ENCODE peak calls at places on chromosomes 16 and 17, in seven cellular contexts. L is tibial artery, Q is tibial nerve, Y is esophagus muscularis mucosa, X is astrocyte, U is HFFc6, G is mucosa of descending colon. C is an unnamed sample.

GRCh38 chr16:80466024-80466986 is 74.5 kb upstream of the DYNLRB2 start:
- DNase-seq in Y (no peak), L (peak), U (peak), G (peak), X (peak), Q (peak), C (peak)

GRCh38 chr17:80047176-80047575 is 10.7 kb downstream of the CCDC40 start:
- DNase-seq in Q (no peak), G (peak), Y (no peak), X (no peak), U (no peak), L (no peak), C (no peak)

GRCh38 chr17:41758601-41759000 is 24.2 kb upstream of the HAP1 start:
- DNase-seq in X (no peak), L (no peak), G (no peak), Q (no peak), U (no peak), Y (no peak), C (no peak)

GRCh38 chr17:42472709-42473521 is 14.2 kb downstream of the ATP6V0A1 start:
- DNase-seq in X (peak), G (no peak), Y (no peak), L (no peak), U (peak), Q (no peak), C (no peak)

GRCh38 chr17:5361426-5361825 is 58.0 kb downstream of the NUP88 start:
- DNase-seq in Q (no peak), Y (no peak), U (no peak), G (no peak), X (no peak), L (no peak), C (no peak)

GRCh38 chr17:4304417-4305027 is 40.7 kb upstream of the ANKFY1 start:
- DNase-seq in G (no peak), Y (no peak), L (peak), X (no peak), U (peak), Q (peak), C (no peak)

GRCh38 chr16:1530349-1530882 is 3.0 kb upstream of the TMEM204 start:
- DNase-seq in Y (no peak), U (no peak), Q (no peak), G (no peak), X (no peak), L (no peak), C (no peak)

GRCh38 chr16:11688520-11688886 is 20.2 kb downstream of the SNN start:
- DNase-seq in Y (no peak), L (no peak), G (no peak), X (no peak), Q (no peak), U (no peak), C (no peak)

GRCh38 chr17:18037482-18037881 is 1.5 kb downstream of the ATPAF2 start:
- DNase-seq in U (no peak), X (no peak), G (no peak), L (no peak), Y (no peak), Q (no peak), C (no peak)

GRCh38 chr17:81735181-81736102 is 23.4 kb downstream of the SLC25A10 start:
- DNase-seq in L (peak), Q (no peak), U (no peak), Y (no peak), G (peak), X (no peak), C (no peak)

GRCh38 chr17:7912927-7913524 is 3.1 kb downstream of the RNF227 start:
- DNase-seq in X (peak), G (no peak), Q (peak), U (peak), L (no peak), Y (no peak), C (no peak)

GRCh38 chr17:2179615-2180295 is 123.8 kb downstream of the SMG6 start:
- DNase-seq in X (peak), U (peak), Q (peak), G (no peak), Y (peak), L (peak), C (no peak)

GRCh38 chr17:79979841-79980215 is 55.8 kb downstream of the TBC1D16 start:
- DNase-seq in Q (no peak), Y (no peak), G (peak), X (no peak), U (no peak), L (no peak), C (peak)

GRCh38 chr16:89217388-89218191 is at the start of gene ZNF778:
- DNase-seq in X (peak), G (peak), Q (peak), U (peak), L (peak), Y (peak), C (no peak)

GRCh38 chr17:38704645-38705522 is at the start of gene MLLT6:
- DNase-seq in Y (no peak), Q (peak), L (peak), G (peak), X (peak), U (peak), C (no peak)

GRCh38 chr16:70588565-70588964 is 57.8 kb upstream of the IL34 start:
- DNase-seq in G (no peak), Y (no peak), X (peak), Q (no peak), L (no peak), U (no peak), C (no peak)

GRCh38 chr16:50021509-50021908 is 3.5 kb upstream of the CNEP1R1 start:
- DNase-seq in X (no peak), Y (no peak), U (peak), L (no peak), Q (no peak), G (no peak), C (no peak)

GRCh38 chr17:27573971-27574525 is 56.9 kb upstream of the LGALS9 start:
- DNase-seq in U (peak), Y (no peak), Q (no peak), G (no peak), L (no peak), X (peak), C (peak)

GRCh38 chr16:4288148-4288921 is 15.5 kb upstream of the TFAP4 start:
- DNase-seq in L (peak), Q (peak), X (peak), G (peak), Y (no peak), U (peak), C (no peak)

GRCh38 chr17:74431568-74432483 is at the start of gene GPRC5C:
- DNase-seq in X (peak), G (peak), Q (peak), L (peak), Y (no peak), U (no peak), C (no peak)

GRCh38 chr17:72553051-72553755 is 432.4 kb downstream of the SOX9 start:
- DNase-seq in Y (no peak), X (no peak), U (no peak), Q (no peak), G (no peak), L (no peak), C (peak)

GRCh38 chr17:19646788-19647696 is 1.5 kb upstream of the ALDH3A2 start:
- DNase-seq in G (no peak), Y (no peak), L (no peak), Q (no peak), X (no peak), U (no peak), C (no peak)

GRCh38 chr16:66428682-66429251 is 1.7 kb downstream of the BEAN1 start:
- DNase-seq in Q (no peak), U (no peak), L (no peak), G (no peak), X (no peak), Y (no peak), C (no peak)

GRCh38 chr17:9646556-9646905 is 1.2 kb downstream of the USP43 start:
- DNase-seq in U (no peak), L (no peak), X (no peak), Y (no peak), G (no peak), Q (no peak), C (no peak)

GRCh38 chr17:63431939-63432804 is 13.9 kb downstream of the CYB561 start:
- DNase-seq in G (no peak), L (no peak), Y (no peak), X (peak), U (peak), Q (no peak), C (peak)

GRCh38 chr16:78669994-78670393 is 570.5 kb downstream of the WWOX start:
- DNase-seq in L (no peak), X (peak), Y (no peak), G (no peak), Q (no peak), U (no peak), C (no peak)

GRCh38 chr16:88382491-88383400 is at the start of gene ZNF469:
- DNase-seq in X (no peak), L (no peak), G (peak), U (peak), Q (no peak), Y (no peak), C (peak)

GRCh38 chr16:57824880-57825279 is 22.6 kb upstream of the KIFC3 start:
- DNase-seq in Y (no peak), U (no peak), G (no peak), L (no peak), X (no peak), Q (no peak), C (no peak)

GRCh38 chr16:53087101-53087500 is 32.3 kb downstream of the CHD9 start:
- DNase-seq in Y (no peak), L (no peak), Q (no peak), G (no peak), U (peak), X (peak), C (no peak)

GRCh38 chr17:62089296-62089695 is 24.2 kb upstream of the MED13 start:
- DNase-seq in G (no peak), X (no peak), Q (no peak), U (no peak), L (no peak), Y (no peak), C (no peak)

GRCh38 chr17:41530062-41531048 is 2.2 kb upstream of the KRT19 start:
- DNase-seq in L (no peak), Q (no peak), U (peak), G (no peak), X (peak), Y (no peak), C (no peak)

DNA sequence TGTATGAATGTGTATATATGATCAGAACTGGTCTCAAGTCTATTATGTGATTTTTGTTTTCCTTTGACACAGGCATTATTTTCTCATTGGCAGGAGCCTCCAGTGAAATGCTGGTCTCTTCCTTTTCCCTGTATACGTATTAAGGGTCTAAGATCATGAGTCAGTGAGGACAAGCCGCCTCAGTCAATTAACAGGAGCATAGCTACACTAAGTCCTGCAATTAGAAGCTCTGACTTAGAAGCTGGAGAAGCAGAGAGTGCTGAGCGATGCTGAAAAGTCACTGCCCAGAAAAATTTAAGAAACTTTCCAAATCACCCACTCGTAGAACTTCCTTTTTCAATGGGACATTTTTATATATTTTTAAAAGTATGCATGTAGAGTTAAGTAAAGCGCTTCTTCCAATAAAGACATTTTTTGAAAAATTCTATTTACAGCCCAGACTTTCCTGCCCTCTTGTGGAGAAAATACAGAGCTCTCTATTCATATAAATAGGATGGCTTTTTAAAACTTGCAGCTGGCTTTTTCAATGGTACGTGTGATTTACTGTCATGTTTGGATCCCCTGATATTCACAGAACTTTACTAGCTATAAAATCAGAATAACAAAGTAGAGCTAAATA is 70.1 kb upstream of the PSMD7 start:
- DNase-seq in X (no peak), U (peak), Y (peak), Q (no peak), G (no peak), L (no peak), C (no peak)
- TF ChIP-seq CTCF in X (peak), U (peak), Y (peak), Q (no peak), G (no peak), L (peak), C (peak)

DNA sequence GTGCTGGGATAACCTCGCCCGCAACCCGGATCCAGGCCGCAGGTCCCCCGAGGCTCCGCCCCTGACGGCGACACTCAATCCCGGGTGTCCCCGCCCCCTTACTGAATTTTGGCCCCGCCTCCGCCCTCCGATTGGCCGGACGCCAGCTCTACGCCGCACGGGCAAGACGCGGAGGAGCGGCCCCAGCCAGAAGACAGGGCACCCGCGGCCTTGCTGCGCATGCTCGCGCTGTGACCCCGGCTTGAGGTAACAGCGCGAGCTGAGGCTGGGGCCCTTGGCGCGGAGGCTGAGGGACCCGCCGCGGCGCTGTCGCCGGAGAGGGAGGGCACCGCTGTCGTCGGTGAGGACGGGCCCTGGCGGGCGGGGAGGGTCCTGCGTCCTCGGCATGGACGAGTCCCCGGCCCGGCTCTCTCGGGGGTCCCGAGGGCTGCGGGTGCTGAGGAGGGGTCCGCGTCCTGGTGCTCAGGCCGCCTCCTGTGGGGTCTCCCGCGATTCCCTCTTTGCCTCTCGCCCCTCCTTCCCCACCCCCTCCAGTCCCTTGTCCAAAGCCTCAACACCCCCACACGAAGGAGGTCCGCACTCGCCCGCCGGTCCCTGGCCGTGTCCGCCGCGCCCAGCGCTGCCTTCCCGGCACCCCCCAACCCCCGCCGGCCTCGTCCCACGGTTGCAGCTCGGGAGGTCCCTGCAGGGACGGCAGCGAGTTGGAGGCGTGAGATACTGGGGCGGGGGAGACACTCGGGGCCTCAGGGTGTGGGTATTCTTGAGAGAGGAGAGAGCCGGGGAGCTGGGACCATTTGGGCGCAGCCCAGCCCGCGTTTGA is at the start of gene FLYWCH2:
- DNase-seq in G (peak), Q (peak), X (peak), U (peak), Y (peak), L (peak), C (peak)
- TF ChIP-seq CTCF in G (no peak), Q (no peak), X (no peak), U (peak), Y (peak), L (peak), C (peak)

GRCh38 chr17:45946841-45947256 is 52.2 kb upstream of the STH start:
- DNase-seq in L (no peak), Q (no peak), G (no peak), U (no peak), Y (no peak), X (no peak), C (no peak)

GRCh38 chr17:45949755-45950320 is 49.2 kb upstream of the STH start:
- DNase-seq in U (no peak), G (no peak), X (no peak), Q (no peak), L (no peak), Y (no peak), C (no peak)

GRCh38 chr17:45950888-45951287 is 48.2 kb upstream of the STH start:
- DNase-seq in G (no peak), L (no peak), Q (no peak), Y (no peak), U (no peak), X (no peak), C (no peak)

GRCh38 chr17:45948498-45948880 is 50.6 kb upstream of the STH start:
- DNase-seq in L (no peak), Y (no peak), Q (no peak), G (no peak), X (no peak), U (no peak), C (no peak)

GRCh38 chr17:45948881-45949624 is 50.0 kb upstream of the STH start:
- DNase-seq in G (peak), L (peak), Y (no peak), U (peak), X (peak), Q (peak), C (no peak)
- TF ChIP-seq CTCF in G (peak), L (peak), Y (peak), U (peak), X (peak), Q (peak), C (peak)

GRCh38 chr17:44004761-44005526 is 522 bp downstream of the NAGS start:
- DNase-seq in G (peak), Y (no peak), L (no peak), X (no peak), U (no peak), Q (no peak), C (no peak)
- TF ChIP-seq CTCF in G (no peak), Y (no peak), L (no peak), X (no peak), U (no peak), Q (no peak), C (no peak)

GRCh38 chr17:69065113-69065512 is 4.4 kb upstream of the ABCA9 start:
- DNase-seq in Q (no peak), Y (no peak), G (no peak), U (no peak), X (no peak), L (no peak), C (no peak)

GRCh38 chr17:69066482-69066881 is 5.8 kb upstream of the ABCA9 start:
- DNase-seq in X (no peak), U (no peak), Q (no peak), Y (no peak), G (no peak), L (no peak), C (no peak)

GRCh38 chr17:69064476-69064875 is 3.7 kb upstream of the ABCA9 start:
- DNase-seq in X (no peak), Y (no peak), U (no peak), Q (no peak), G (no peak), L (no peak), C (no peak)

GRCh38 chr17:69069289-69069688 is 8.6 kb upstream of the ABCA9 start:
- DNase-seq in G (no peak), U (no peak), Y (no peak), L (no peak), X (no peak), Q (no peak), C (no peak)

GRCh38 chr17:69067274-69068047 is 6.7 kb upstream of the ABCA9 start:
- DNase-seq in X (no peak), U (no peak), Y (no peak), L (no peak), Q (no peak), G (no peak), C (no peak)
- TF ChIP-seq CTCF in X (no peak), U (no peak), Y (no peak), L (no peak), Q (no peak), G (no peak), C (peak)

DNA sequence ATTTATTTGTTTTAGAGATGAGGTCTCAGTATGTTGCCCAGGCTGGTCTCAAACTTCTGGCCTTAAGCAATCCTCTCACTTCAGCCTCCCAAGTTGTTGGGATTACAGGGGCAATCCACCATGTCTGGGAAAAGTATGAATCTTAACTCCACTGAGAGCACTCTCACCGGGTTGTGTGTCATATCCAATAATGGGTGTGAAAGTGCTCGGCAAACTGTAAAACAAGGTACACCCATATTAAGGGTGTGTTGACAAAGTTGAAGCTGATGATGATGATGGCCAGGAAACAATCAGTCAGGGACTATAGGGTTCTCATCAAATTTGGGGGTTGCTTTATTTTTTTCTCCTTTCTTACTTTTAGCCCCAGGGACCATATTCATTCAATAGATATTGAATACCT is 25.3 kb upstream of the TMC5 start:
- DNase-seq in G (no peak), X (no peak), Q (no peak), Y (no peak), U (no peak), L (no peak), C (no peak)
- TF ChIP-seq CTCF in G (no peak), X (no peak), Q (no peak), Y (no peak), U (no peak), L (no peak), C (no peak)

GRCh38 chr17:40225151-40225550 is 6.0 kb downstream of the WIPF2 start:
- DNase-seq in L (no peak), G (no peak), Q (no peak), Y (no peak), X (no peak), U (no peak), C (no peak)

GRCh38 chr17:40218006-40218739 is 931 bp upstream of the WIPF2 start:
- DNase-seq in Y (no peak), G (no peak), X (no peak), U (no peak), L (no peak), Q (no peak), C (peak)

GRCh38 chr17:40224707-40225092 is 5.6 kb downstream of the WIPF2 start:
- DNase-seq in Y (no peak), L (peak), G (no peak), Q (peak), X (peak), U (no peak), C (no peak)

GRCh38 chr17:40218740-40219072 is 398 bp upstream of the WIPF2 start:
- DNase-seq in Q (peak), L (peak), G (peak), U (peak), Y (no peak), X (peak), C (peak)

GRCh38 chr17:40219073-40219860 is at the start of gene WIPF2:
- DNase-seq in G (peak), X (peak), U (peak), L (peak), Q (peak), Y (peak), C (peak)
- TF ChIP-seq CTCF in G (peak), X (peak), U (peak), L (peak), Q (peak), Y (peak), C (peak)